ENCODE peak calls at places on chromosomes 4 and X, in eight cellular contexts. Z is cardiac muscle cell; E is ovary; L is CD4-positive, CD25-positive, alpha-beta regulatory T cell; J is GM23338; A is GM12878; I is suprapubic skin; N is right lobe of liver. G is an unnamed sample.
A peak's percentile ranks its signal among the peaks of the same experiment; 100 is the strongest.

GRCh38 chr4:123430031-123430430 is 33.4 kb downstream of the SPRY1 start:
- DNase-seq in Z (no peak), E (no peak), L (no peak), J (no peak), A (no peak), I (no peak), N (no peak), G (no peak)

GRCh38 chr4:54550415-54551171 is 107.2 kb upstream of the KIT start:
- DNase-seq in Z (peak; percentile 58), E (no peak), L (no peak), J (peak; percentile 36), A (no peak), I (no peak), N (no peak), G (no peak)

GRCh38 chr4:7691992-7692391 is 247.7 kb downstream of the AFAP1 start:
- DNase-seq in Z (peak; percentile 36), E (peak; percentile 71), L (no peak), J (no peak), A (no peak), I (no peak), N (no peak), G (no peak)

GRCh38 chrX:9362529-9362928 is 102.3 kb upstream of the TBL1X start:
- DNase-seq in Z (no peak), E (no peak), L (no peak), J (no peak), A (no peak), I (no peak), N (no peak), G (no peak)

GRCh38 chr4:163595590-163595989 is 101.1 kb downstream of the TMA16 start:
- DNase-seq in Z (no peak), E (no peak), L (no peak), J (no peak), A (no peak), I (no peak), N (no peak), G (no peak)

GRCh38 chr4:127307996-127308395 is 324.8 kb upstream of the INTU start:
- DNase-seq in Z (no peak), E (no peak), L (no peak), J (no peak), A (no peak), I (no peak), N (no peak), G (no peak)

GRCh38 chr4:120977435-120977997 is 55.0 kb upstream of the PRDM5 start:
- DNase-seq in Z (peak; percentile 73), E (no peak), L (no peak), J (peak; percentile 83), A (no peak), I (no peak), N (no peak), G (peak; percentile 59)

GRCh38 chrX:920234-920799 is 289.7 kb downstream of the SHOX start:
- DNase-seq in Z (no peak), E (no peak), L (no peak), J (no peak), A (no peak), I (no peak), N (no peak), G (peak; percentile 94)

GRCh38 chr4:164959896-164960295 is 17.6 kb downstream of the TRIM61 start:
- DNase-seq in Z (peak; percentile 29), E (no peak), L (no peak), J (no peak), A (no peak), I (no peak), N (no peak), G (no peak)

GRCh38 chr4:143404555-143404954 is 67.9 kb downstream of the GAB1 start:
- DNase-seq in Z (no peak), E (no peak), L (no peak), J (no peak), A (peak; percentile 87), I (no peak), N (no peak), G (no peak)

GRCh38 chr4:143405197-143405730 is 68.6 kb downstream of the GAB1 start:
- DNase-seq in Z (no peak), E (no peak), L (no peak), J (no peak), A (no peak), I (no peak), N (no peak), G (no peak)

GRCh38 chr4:143400082-143400481 is 63.4 kb downstream of the GAB1 start:
- DNase-seq in Z (no peak), E (no peak), L (no peak), J (no peak), A (no peak), I (no peak), N (no peak), G (no peak)

GRCh38 chr4:143403551-143403816 is 66.8 kb downstream of the GAB1 start:
- DNase-seq in Z (no peak), E (no peak), L (no peak), J (no peak), A (no peak), I (no peak), N (no peak), G (no peak)

DNA sequence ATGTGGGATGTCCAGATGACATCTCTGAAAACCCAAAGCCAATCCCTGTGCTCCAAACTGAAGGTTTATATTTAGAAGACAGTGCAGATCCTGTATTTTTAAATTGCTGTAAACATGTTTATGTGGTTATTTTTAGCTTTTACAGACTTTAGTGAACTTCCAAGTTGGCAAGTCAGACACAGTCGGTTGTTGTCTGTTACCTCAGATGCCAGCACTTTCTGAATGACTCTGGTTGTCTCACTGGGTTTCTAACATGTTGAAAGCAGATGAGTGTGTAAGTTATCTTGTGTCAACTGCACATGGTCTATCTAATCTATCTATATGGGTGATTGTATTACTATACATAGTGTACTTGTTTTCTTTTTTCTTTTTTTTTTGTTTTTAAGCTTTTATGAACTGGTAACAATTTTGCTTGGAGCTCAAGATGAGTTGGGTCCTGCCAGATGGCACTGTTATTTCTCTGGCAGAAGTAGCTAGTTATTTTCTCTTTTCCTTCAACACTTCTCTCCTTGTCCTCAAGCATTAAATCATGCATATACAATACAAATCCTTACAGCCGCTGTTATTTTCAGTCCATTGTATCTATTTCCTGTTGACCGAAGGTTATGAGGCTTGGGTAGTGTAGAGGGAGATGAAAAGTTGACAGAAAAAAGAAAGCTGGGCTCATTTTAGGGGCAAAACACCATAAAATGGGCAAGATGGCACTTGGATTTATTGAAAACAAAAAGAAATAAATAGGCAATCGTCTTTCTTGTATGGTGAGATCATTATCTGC is 66.3 kb downstream of the GAB1 start:
- DNase-seq in Z (no peak), E (no peak), L (no peak), J (no peak), A (no peak), I (no peak), N (no peak), G (no peak)
- H3K27ac ChIP-seq in Z (peak overlapping the region; percentile 46), E (peak overlapping the region; percentile 34), L (no peak overlapping the region), J (no peak overlapping the region), A (no peak overlapping the region), I (peak overlapping the region; percentile 51), N (no peak overlapping the region), G (no peak overlapping the region)

DNA sequence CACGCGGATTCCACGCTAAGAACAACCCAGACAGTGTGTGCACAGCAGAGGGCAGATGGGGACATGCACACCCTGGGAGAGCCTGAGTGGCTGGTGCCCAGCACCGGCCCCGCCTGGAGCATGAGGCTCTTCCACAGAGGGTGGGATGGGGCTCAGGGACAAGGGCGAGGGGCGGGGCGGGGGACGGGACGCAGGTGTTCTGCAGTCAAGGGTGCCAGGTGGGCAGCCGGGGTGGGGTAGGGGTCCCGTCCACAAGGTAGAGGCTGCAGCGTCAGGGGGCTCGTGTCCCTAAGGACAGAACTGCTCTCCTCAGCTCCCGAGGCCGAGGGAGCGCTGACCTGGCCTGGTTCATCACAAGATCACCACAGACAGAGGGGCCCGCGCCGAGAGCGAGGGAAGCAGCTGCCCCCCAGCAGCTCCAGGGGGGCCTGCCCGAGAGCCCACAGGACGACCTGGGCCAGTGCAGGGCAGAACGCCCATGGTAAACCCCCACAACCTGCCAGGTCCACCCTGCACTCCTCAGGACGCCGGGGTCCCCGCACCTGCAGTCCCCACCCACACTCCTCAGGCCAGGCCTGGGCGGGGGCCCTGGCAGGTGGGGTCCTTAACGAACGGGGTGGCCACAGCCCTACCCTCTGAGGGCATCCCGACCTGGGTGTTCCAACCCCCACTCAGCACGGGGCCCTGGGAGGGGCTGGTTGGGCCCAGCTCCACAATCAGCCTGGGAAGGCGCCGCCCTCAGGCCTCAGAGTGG is 26.7 kb downstream of the CTBP1 start:
- DNase-seq in Z (no peak), E (no peak), L (no peak), J (no peak), A (no peak), I (no peak), N (no peak), G (no peak)
- H3K36me3 ChIP-seq in Z (peaks cover 50% of the 10 kb centered on the region), E (no peaks in the 10 kb centered on the region), L (peaks cover 43% of the 10 kb centered on the region), J (peaks cover 11% of the 10 kb centered on the region), A (peaks cover 32% of the 10 kb centered on the region), I (peaks cover 66% of the 10 kb centered on the region), N (peaks cover 23% of the 10 kb centered on the region), G (peaks cover 52% of the 10 kb centered on the region)

GRCh38 chr4:113553082-113553481 is 208.5 kb downstream of the CAMK2D start:
- DNase-seq in Z (no peak), E (no peak), L (no peak), J (no peak), A (no peak), I (no peak), N (no peak), G (no peak)

GRCh38 chr4:113548303-113548702 is 213.2 kb downstream of the CAMK2D start:
- DNase-seq in Z (no peak), E (no peak), L (no peak), J (no peak), A (no peak), I (no peak), N (no peak), G (no peak)

GRCh38 chr4:113541933-113542332 is 219.6 kb downstream of the CAMK2D start:
- DNase-seq in Z (no peak), E (no peak), L (no peak), J (no peak), A (no peak), I (no peak), N (no peak), G (no peak)

GRCh38 chr4:113550510-113550909 is 211.0 kb downstream of the CAMK2D start:
- DNase-seq in Z (no peak), E (no peak), L (no peak), J (no peak), A (no peak), I (no peak), N (no peak), G (no peak)

DNA sequence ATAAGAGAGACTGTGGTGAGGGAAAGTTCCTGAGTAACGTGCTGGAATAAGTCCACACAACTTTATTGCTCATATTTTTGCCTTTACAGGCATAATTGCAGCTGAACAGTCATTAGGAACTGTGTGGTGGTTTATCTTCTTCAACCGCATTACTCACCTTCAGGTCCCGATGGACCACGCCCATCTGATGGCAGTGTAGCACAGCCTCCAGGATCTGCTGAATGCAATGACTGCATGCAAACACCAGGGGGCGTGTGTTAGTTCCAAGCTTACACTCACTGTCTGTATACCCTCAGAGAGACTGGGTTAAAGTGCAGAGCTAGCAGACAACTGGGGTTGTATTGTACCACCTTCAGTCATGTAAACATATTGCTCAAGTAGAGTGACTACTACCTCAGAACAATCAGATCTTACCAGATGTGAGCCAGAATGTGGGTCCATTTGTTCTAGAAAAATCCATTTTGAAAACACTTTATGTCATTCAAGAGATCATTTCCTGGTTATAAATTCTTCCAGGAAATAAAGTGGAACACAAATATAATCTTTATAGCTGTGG is 214.0 kb downstream of the CAMK2D start:
- DNase-seq in Z (peak; percentile 93), E (peak; percentile 81), L (peak; percentile 88), J (peak; percentile 95), A (peak; percentile 97), I (peak; percentile 91), N (peak; percentile 91), G (peak; percentile 97)
- H3K4me1 ChIP-seq in Z (no peaks in the 10 kb centered on the region), E (no peaks in the 10 kb centered on the region), L (peaks cover 9% of the 10 kb centered on the region), J (no peaks in the 10 kb centered on the region), A (peaks cover 9% of the 10 kb centered on the region), I (peaks cover 8% of the 10 kb centered on the region), N (peaks cover 7% of the 10 kb centered on the region), G (peaks cover 7% of the 10 kb centered on the region)

GRCh38 chr4:153628796-153629315 is 55.2 kb upstream of the TLR2 start:
- DNase-seq in Z (no peak), E (no peak), L (no peak), J (no peak), A (no peak), I (no peak), N (no peak), G (no peak)
- H3K27ac ChIP-seq in Z (no peak overlapping the region), E (no peak overlapping the region), L (no peak overlapping the region), J (no peak overlapping the region), A (no peak overlapping the region), I (no peak overlapping the region), N (no peak overlapping the region), G (no peak overlapping the region)